ENCODE peak calls at places on chromosomes 1 and 21, in seven cellular contexts. W is mesenchymal stem cell; T is AG04450; Y is naive thymus-derived CD4-positive, alpha-beta T cell; D is AG09309; C is astrocyte; O is hepatocyte. B is an unnamed sample.

GRCh38 chr1:110771245-110772022 is 96.7 kb upstream of the KCNA3 start:
- DNase-seq in Y (no peak), D (no peak), O (no peak), T (no peak), C (no peak), W (no peak), B (no peak)

GRCh38 chr1:204917802-204918201 is 47.1 kb downstream of the NFASC start:
- DNase-seq in D (no peak), C (no peak), W (no peak), Y (no peak), O (no peak), T (no peak), B (no peak)

GRCh38 chr1:186418503-186418902 is 42.4 kb downstream of the PDC start:
- DNase-seq in O (no peak), W (peak), D (no peak), T (peak), C (peak), Y (no peak), B (no peak)

GRCh38 chr1:227459977-227460376 is 103.4 kb upstream of the ZNF678 start:
- DNase-seq in D (no peak), T (no peak), W (no peak), C (no peak), Y (no peak), O (no peak), B (no peak)

GRCh38 chr1:218294531-218294930 is 9.4 kb downstream of the RRP15 start:
- DNase-seq in D (no peak), C (peak), O (no peak), Y (no peak), T (no peak), W (no peak), B (no peak)

GRCh38 chr1:40396420-40396819 is 22.9 kb downstream of the SMAP2 start:
- DNase-seq in O (no peak), W (no peak), C (no peak), Y (no peak), T (no peak), D (no peak), B (no peak)

GRCh38 chr1:161792740-161793139 is 26.6 kb downstream of the ATF6 start:
- DNase-seq in O (peak), T (peak), D (peak), Y (peak), C (peak), W (peak), B (peak)

GRCh38 chr1:32052887-32053286 is 19.9 kb upstream of the TMEM39B start:
- DNase-seq in C (peak), O (no peak), Y (no peak), T (no peak), D (no peak), W (peak), B (no peak)

DNA sequence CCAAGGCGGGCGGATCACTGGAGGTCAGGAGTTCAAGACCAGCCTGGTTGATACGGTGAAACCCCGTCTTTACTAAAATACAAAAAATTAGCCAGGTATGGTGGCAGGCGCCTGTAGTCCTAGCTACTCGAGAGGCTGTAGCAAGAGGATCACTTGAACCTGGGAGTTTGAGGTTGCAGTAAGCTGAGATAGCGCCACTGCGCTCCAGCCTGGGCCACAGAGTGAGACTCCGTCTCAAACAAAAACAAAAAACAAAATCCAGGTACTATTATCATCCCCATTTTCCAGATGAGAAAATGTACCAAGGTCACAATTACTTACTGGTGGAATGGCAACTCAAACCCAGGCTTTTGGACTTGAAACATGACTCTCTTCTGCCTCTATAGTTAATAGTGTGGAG is 4.5 kb downstream of the TOMM20 start:
- DNase-seq in W (no peak), Y (no peak), O (no peak), C (no peak), D (no peak), T (no peak), B (no peak)
- H3K4me3 ChIP-seq in W (no peak), Y (no peak), O (no peak), C (no peak), D (no peak), T (no peak), B (no peak)

GRCh38 chr1:27009601-27010197 is 3.0 kb downstream of the TENT5B start:
- DNase-seq in W (peak), D (no peak), C (no peak), T (no peak), O (peak), Y (no peak), B (no peak)
- H3K4me3 ChIP-seq in W (no peak), D (no peak), C (no peak), T (no peak), O (no peak), Y (no peak), B (no peak)

GRCh38 chr1:109216662-109217061 is 2.9 kb downstream of the SARS1 start:
- DNase-seq in C (no peak), T (no peak), Y (no peak), D (no peak), O (no peak), W (no peak), B (no peak)
- H3K4me3 ChIP-seq in C (no peak), T (no peak), Y (no peak), D (no peak), O (no peak), W (no peak), B (no peak)

GRCh38 chr1:26530540-26530897 is 958 bp downstream of the RPS6KA1 start:
- DNase-seq in O (no peak), C (no peak), T (no peak), Y (no peak), W (no peak), D (no peak), B (no peak)
- H3K4me3 ChIP-seq in O (peak), C (peak), T (peak), Y (peak), W (peak), D (no peak), B (peak)

DNA sequence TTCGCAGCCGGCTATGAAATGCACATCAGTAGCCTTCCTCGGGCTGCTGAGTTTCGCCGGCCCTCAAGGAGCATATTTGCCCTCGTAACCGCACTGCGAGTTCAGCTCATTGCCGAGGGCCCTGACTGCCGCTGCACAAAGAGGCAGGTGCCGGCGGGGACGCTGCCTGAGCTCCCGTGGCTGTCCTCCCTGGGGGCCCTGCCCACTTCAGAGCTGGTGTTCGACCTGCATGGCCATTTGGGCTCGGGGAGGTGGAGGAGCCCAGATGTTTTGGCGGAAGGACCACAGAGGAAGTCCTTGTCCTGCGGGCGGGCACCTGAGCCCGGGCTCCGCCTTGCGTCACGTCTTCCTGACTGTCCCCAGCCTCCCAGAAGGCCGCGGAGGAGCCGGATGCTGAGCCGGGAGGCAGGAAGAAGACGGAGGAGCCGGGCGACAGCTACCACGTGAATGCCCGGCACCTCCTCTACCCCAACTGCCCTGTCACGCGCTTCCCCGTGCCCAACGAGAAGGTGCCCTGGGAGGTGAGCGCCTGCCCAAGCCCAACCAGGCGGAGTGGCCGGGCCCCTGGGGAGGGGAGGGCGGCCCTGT is 29.9 kb upstream of the LRRC3 start:
- DNase-seq in O (no peak), T (no peak), W (no peak), D (no peak), Y (no peak), C (no peak), B (no peak)
- H3K4me3 ChIP-seq in O (no peak), T (no peak), W (no peak), D (no peak), Y (no peak), C (no peak), B (no peak)

DNA sequence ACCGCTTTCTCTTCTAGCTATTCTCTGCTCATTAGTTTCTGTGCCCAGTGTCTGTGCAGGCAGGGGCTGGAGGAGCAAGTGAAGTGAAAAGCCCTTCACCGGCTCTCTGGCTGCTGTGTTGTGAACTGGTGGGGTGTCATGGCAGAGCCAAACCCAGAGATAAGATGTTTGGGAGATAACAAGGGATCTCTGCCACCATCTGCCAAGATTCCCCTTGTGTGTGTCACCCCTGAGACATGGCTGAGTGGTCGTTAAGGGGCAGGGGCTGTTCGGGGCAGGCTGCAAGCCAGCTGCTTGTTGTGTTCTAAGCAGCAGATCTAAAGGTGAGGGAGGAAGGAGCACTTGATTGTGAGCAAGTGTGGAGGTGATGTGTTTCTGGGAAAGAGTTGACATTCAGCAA is 24.5 kb downstream of the CNIH3 start:
- DNase-seq in C (no peak), T (no peak), O (no peak), Y (no peak), W (no peak), D (no peak), B (no peak)
- H3K4me3 ChIP-seq in C (no peak), T (no peak), O (no peak), Y (no peak), W (no peak), D (no peak), B (no peak)

B was measured in epithelial cell of proximal tubule.